ENCODE peak calls at places on chromosomes 4 and X, in nine cellular contexts. R is activated CD4-positive, alpha-beta T cell treated with anti-CD3 and anti-CD28 coated beads, Interleukin-2, amount 10 ng/mL, durations not matched to agents 7 days and 5 days; E is iPS-NIHi11; N is OCI-LY7; I is nephron progenitor cell; Q is stimulated activated CD8-positive, alpha-beta memory T cell treated with anti-CD3 and anti-CD28 coated beads, Interleukin-4, amount 100 ng/mL, for 24 hours; O is globus pallidus; U is NAMALWA; M is head of caudate nucleus. B is an unnamed sample.

GRCh38 chr4:8921465-8921864 is 49.8 kb upstream of the HMX1 start:
- DNase-seq in Q (no peak), O (no peak), M (no peak), N (no peak), U (no peak), I (no peak), E (no peak), R (no peak), B (no peak)

GRCh38 chr4:24175707-24176106 is 285.9 kb upstream of the PPARGC1A start:
- DNase-seq in E (no peak), O (no peak), R (no peak), M (no peak), U (no peak), N (no peak), I (no peak), Q (no peak), B (no peak)

GRCh38 chrX:149916745-149917392 is 12.5 kb upstream of the HSFX4 start:
- DNase-seq in O (no peak), Q (no peak), U (peak), R (no peak), I (no peak), E (no peak), M (no peak), N (peak), B (no peak)

GRCh38 chrX:15349046-15349445 is 13.7 kb upstream of the PIGA start:
- DNase-seq in U (peak), N (peak), R (peak), O (peak), E (peak), I (peak), Q (no peak), M (no peak), B (peak)

GRCh38 chr4:84264652-84265051 is 234.4 kb downstream of the NKX6-1 start:
- DNase-seq in Q (no peak), N (no peak), R (no peak), O (no peak), I (no peak), U (no peak), M (no peak), E (no peak), B (no peak)

GRCh38 chr4:153177841-153178240 is 26.4 kb upstream of the TRIM2 start:
- DNase-seq in N (no peak), E (no peak), Q (no peak), R (no peak), I (no peak), O (no peak), U (no peak), M (no peak), B (no peak)

GRCh38 chr4:127660486-127660885 is 27.7 kb downstream of the INTU start:
- DNase-seq in N (no peak), E (no peak), R (no peak), I (no peak), O (no peak), Q (no peak), M (no peak), U (no peak), B (no peak)

GRCh38 chr4:109234596-109234995 is 67.9 kb downstream of the COL25A1 start:
- DNase-seq in E (no peak), U (no peak), O (no peak), I (no peak), R (no peak), M (no peak), Q (no peak), N (no peak), B (no peak)

GRCh38 chr4:23903859-23904438 is 14.1 kb upstream of the PPARGC1A start:
- DNase-seq in Q (no peak), I (no peak), N (no peak), R (no peak), E (no peak), U (peak), M (no peak), O (peak), B (no peak)

GRCh38 chr4:8478371-8478770 is 37.8 kb downstream of the TRMT44 start:
- DNase-seq in N (no peak), O (no peak), R (no peak), Q (no peak), M (no peak), E (no peak), U (no peak), I (no peak), B (no peak)

GRCh38 chrX:53094584-53094908 is 604 bp downstream of the KANTR start:
- DNase-seq in M (no peak), Q (no peak), R (no peak), N (no peak), U (no peak), I (no peak), O (no peak), E (no peak), B (no peak)

B was measured in foreskin melanocyte.